ENCODE peak calls at places on chromosomes 3 and 15, in eight cellular contexts. M is vagina; I is lower lobe of right lung; X is cardiac muscle cell; S is neural progenitor cell; C is effector memory CD4-positive, alpha-beta T cell; H is tibial artery; J is esophagus muscularis mucosa. L is an unnamed sample.

GRCh38 chr3:49519916-49520385 is 34.3 kb upstream of the BSN start:
- DNase-seq in M (no peak), I (no peak), X (no peak), S (no peak), C (no peak), H (no peak), J (no peak), L (no peak)

GRCh38 chr15:90520365-90520764 is 9.4 kb upstream of the CRTC3 start:
- DNase-seq in M (no peak), I (no peak), X (no peak), S (no peak), C (no peak), H (no peak), J (no peak), L (no peak)

GRCh38 chr3:43104786-43105185 is 1.1 kb downstream of the POMGNT2 start:
- DNase-seq in M (no peak), I (no peak), X (no peak), S (no peak), C (no peak), H (no peak), J (no peak), L (no peak)

GRCh38 chr15:34942363-34942762 is 27.2 kb downstream of the AQR start:
- DNase-seq in M (no peak), I (no peak), X (peak; percentile 85), S (no peak), C (no peak), H (no peak), J (no peak), L (peak; percentile 77)

GRCh38 chr15:64901141-64901540 is 10.6 kb upstream of the ANKDD1A start:
- DNase-seq in M (no peak), I (no peak), X (no peak), S (no peak), C (no peak), H (no peak), J (no peak), L (no peak)

GRCh38 chr3:182810574-182811268 is 17.4 kb downstream of the ATP11B start:
- DNase-seq in M (no peak), I (no peak), X (no peak), S (no peak), C (no peak), H (no peak), J (no peak), L (no peak)

GRCh38 chr3:93934366-93935046 is 39.2 kb downstream of the PROS1 start:
- DNase-seq in M (no peak), I (no peak), X (no peak), S (no peak), C (no peak), H (no peak), J (no peak), L (no peak)

GRCh38 chr15:44447772-44448376 is 20.4 kb downstream of the CTDSPL2 start:
- DNase-seq in M (no peak), I (no peak), X (no peak), S (no peak), C (no peak), H (no peak), J (no peak), L (no peak)

GRCh38 chr3:13193320-13194284 is 120.4 kb upstream of the IQSEC1 start:
- DNase-seq in M (no peak), I (peak; percentile 22), X (no peak), S (peak; percentile 45), C (no peak), H (peak; percentile 16), J (no peak), L (no peak)

GRCh38 chr15:66703540-66703941 is 1.5 kb downstream of the SMAD6 start:
- DNase-seq in M (no peak), I (peak; percentile 74), X (peak; percentile 48), S (peak; percentile 66), C (no peak), H (no peak), J (no peak), L (peak; percentile 45)

GRCh38 chr3:8576841-8577553 is 67.6 kb downstream of the SSUH2 start:
- DNase-seq in M (no peak), I (no peak), X (peak; percentile 54), S (no peak), C (no peak), H (no peak), J (no peak), L (peak; percentile 59)

GRCh38 chr3:79027593-79027992 is 740.2 kb downstream of the ROBO1 start:
- DNase-seq in M (no peak), I (no peak), X (no peak), S (no peak), C (no peak), H (no peak), J (no peak), L (no peak)

DNA sequence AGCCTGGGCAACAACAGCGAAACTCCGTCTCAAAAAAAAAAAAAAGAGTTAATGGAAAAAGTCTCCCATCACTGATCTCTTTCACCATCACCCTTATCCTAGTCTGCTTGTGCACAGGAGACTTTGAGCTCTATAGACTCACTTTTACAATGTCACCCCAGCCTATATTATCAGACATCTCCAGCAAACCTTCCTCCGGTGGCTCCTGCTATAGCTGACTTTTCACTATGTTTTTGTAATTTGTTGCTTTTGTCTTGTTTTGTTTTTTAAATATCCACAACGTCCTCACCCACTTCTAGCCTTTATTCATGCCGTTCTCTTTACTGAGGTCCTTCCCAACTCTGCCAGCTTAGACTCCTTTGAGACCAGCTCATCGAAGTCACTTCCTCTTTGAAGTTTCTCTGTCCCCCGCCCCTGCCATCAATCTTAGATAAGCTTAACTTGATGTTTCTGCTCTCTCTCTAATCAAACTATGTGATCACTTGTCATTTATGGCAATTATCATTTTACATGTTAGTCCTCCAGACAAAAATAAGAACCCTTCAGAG is 82.7 kb upstream of the CHD2 start:
- DNase-seq in M (no peak), I (no peak), X (no peak), S (no peak), C (no peak), H (no peak), J (no peak), L (no peak)
- H3K4me1 ChIP-seq in M (peaks cover 33% of the 10 kb centered on the region), I (peaks cover 30% of the 10 kb centered on the region), X (peaks cover 49% of the 10 kb centered on the region), S (peaks cover 47% of the 10 kb centered on the region), C (peaks cover 45% of the 10 kb centered on the region), H (no peaks in the 10 kb centered on the region), J (peaks cover 13% of the 10 kb centered on the region), L (peaks cover 44% of the 10 kb centered on the region)

GRCh38 chr3:153311531-153311930 is 149.5 kb downstream of the RAP2B start:
- DNase-seq in M (no peak), I (no peak), X (peak; percentile 33), S (no peak), C (no peak), H (no peak), J (no peak), L (peak; percentile 59)

GRCh38 chr3:153315781-153316180 is 153.8 kb downstream of the RAP2B start:
- DNase-seq in M (no peak), I (no peak), X (no peak), S (no peak), C (no peak), H (no peak), J (no peak), L (peak; percentile 60)

DNA sequence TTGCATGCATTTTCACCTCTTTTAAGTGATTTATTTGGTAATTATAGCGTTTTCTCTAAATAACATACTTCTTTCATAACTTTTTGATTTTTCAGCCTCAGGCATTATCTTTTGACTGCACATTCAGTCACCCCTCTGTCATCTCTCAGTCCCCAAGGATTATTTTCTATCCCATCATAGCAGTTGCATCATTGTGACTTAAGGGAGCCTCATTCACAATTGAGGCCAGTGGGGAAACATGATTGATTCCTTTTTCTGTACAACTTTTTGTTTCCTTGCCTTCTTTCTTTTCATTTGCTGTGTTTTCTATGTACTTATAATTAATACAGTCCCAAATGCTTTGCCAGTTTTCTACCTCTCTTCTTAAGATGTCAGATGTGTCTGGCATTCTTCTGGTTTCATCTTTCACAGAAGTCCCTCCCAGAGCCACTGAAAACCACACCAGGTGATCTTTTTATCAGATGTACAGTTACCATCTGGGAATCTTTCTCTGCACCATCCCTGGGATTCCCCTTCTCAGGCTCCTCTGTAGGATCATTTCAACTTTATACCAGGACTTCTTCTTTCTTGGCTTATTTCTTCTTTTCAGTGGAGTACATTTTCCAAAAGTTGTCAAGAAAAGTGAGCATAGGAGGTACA is 151.4 kb downstream of the RAP2B start:
- DNase-seq in M (no peak), I (no peak), X (no peak), S (no peak), C (no peak), H (no peak), J (no peak), L (peak; percentile 28)
- H3K27ac ChIP-seq in M (no peak overlapping the region), I (no peak overlapping the region), X (no peak overlapping the region), S (no peak overlapping the region), C (no peak overlapping the region), H (no peak overlapping the region), J (no peak overlapping the region), L (no peak overlapping the region)

GRCh38 chr3:123471106-123471505 is 22.2 kb upstream of the ADCY5 start:
- DNase-seq in M (peak; percentile 91), I (no peak), X (no peak), S (no peak), C (no peak), H (no peak), J (no peak), L (no peak)
- H3K27me3 ChIP-seq in M (no peaks in the 10 kb centered on the region), I (peaks cover 6% of the 10 kb centered on the region), X (no peaks in the 10 kb centered on the region), S (no peaks in the 10 kb centered on the region), C (no peaks in the 10 kb centered on the region), H (no peaks in the 10 kb centered on the region), J (no peaks in the 10 kb centered on the region), L (peaks cover 20% of the 10 kb centered on the region)

GRCh38 chr3:195123196-195123805 is 147.7 kb downstream of the XXYLT1 start:
- DNase-seq in M (no peak), I (no peak), X (no peak), S (peak; percentile 39), C (no peak), H (no peak), J (no peak), L (peak; percentile 44)

GRCh38 chr3:195124378-195124985 is 146.5 kb downstream of the XXYLT1 start:
- DNase-seq in M (no peak), I (no peak), X (no peak), S (no peak), C (no peak), H (no peak), J (no peak), L (no peak)

GRCh38 chr3:195120199-195120556 is 150.8 kb downstream of the XXYLT1 start:
- DNase-seq in M (no peak), I (no peak), X (no peak), S (no peak), C (no peak), H (no peak), J (no peak), L (no peak)

GRCh38 chr3:195119461-195120198 is 151.3 kb downstream of the XXYLT1 start:
- DNase-seq in M (no peak), I (no peak), X (peak; percentile 85), S (peak; percentile 84), C (no peak), H (no peak), J (no peak), L (peak; percentile 89)

GRCh38 chr3:195122261-195122660 is 148.7 kb downstream of the XXYLT1 start:
- DNase-seq in M (no peak), I (no peak), X (no peak), S (no peak), C (no peak), H (no peak), J (no peak), L (no peak)
- H3K4me1 ChIP-seq in M (peaks cover 21% of the 10 kb centered on the region), I (peaks cover 10% of the 10 kb centered on the region), X (peaks cover 25% of the 10 kb centered on the region), S (peaks cover 15% of the 10 kb centered on the region), C (no peaks in the 10 kb centered on the region), H (no peaks in the 10 kb centered on the region), J (peaks cover 33% of the 10 kb centered on the region), L (peaks cover 33% of the 10 kb centered on the region)

DNA sequence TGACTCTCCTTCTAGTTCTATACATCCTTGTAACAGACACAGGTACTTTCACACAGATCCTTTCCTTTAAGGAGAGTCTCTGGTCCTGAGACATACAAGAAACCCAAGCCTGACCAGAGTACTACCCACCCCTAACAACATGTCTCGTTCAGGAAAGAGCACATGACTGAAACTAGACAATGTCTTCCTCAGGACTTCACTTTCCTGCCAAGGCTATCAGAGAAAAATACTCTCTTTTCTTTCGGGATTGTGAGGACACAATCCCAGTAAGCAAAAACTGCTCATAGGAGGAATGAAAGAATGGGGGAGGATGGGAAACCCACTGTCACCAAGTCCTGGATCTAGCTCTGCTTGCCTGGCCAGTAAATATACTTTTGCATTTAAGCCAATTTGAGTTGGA is 11.5 kb upstream of the ANKRD28 start:
- DNase-seq in M (no peak), I (no peak), X (no peak), S (no peak), C (no peak), H (no peak), J (no peak), L (no peak)
- H3K27ac ChIP-seq in M (no peak overlapping the region), I (no peak overlapping the region), X (no peak overlapping the region), S (no peak overlapping the region), C (no peak overlapping the region), H (no peak overlapping the region), J (no peak overlapping the region), L (no peak overlapping the region)